ENCODE peak calls at places on chromosomes 7 and 10, in five cellular contexts. One of them, this sample, is unnamed.

GRCh38 chr10:76558586-76558985 is 1079.0 kb downstream of the KCNMA1 start:
- DNase-seq in GM12878: no peak
- DNase-seq in HepG2: peak; percentile 45
- DNase-seq in H1: no peak
- DNase-seq in NT2/D1: no peak
- DNase-seq in this sample: no peak

GRCh38 chr10:50550291-50550839 is 73.4 kb downstream of the SGMS1 start:
- DNase-seq in HepG2: no peak
- DNase-seq in NT2/D1: peak; percentile 15
- DNase-seq in H1: no peak
- DNase-seq in GM12878: no peak
- DNase-seq in this sample: no peak

GRCh38 chr7:122686360-122686878 is 12.5 kb downstream of the RNF133 start:
- DNase-seq in GM12878: no peak
- DNase-seq in H1: no peak
- DNase-seq in HepG2: no peak
- DNase-seq in NT2/D1: peak; percentile 22
- DNase-seq in this sample: no peak

GRCh38 chr7:74355091-74355490 is 65.9 kb downstream of the CLIP2 start:
- DNase-seq in HepG2: peak; percentile 20
- DNase-seq in NT2/D1: no peak
- DNase-seq in GM12878: no peak
- DNase-seq in H1: no peak
- DNase-seq in this sample: no peak

GRCh38 chr10:46555366-46555712 is 1.1 kb downstream of the GPRIN2 start:
- DNase-seq in GM12878: no peak
- DNase-seq in NT2/D1: no peak
- DNase-seq in HepG2: no peak
- DNase-seq in H1: no peak
- DNase-seq in this sample: no peak

GRCh38 chr7:130921391-130922180 is 187.6 kb upstream of the KLF14 start:
- DNase-seq in GM12878: no peak
- DNase-seq in H1: no peak
- DNase-seq in HepG2: no peak
- DNase-seq in NT2/D1: no peak
- DNase-seq in this sample: no peak

GRCh38 chr10:100019824-100020160 is 10.0 kb upstream of the DNMBP start:
- DNase-seq in H1: no peak
- DNase-seq in NT2/D1: no peak
- DNase-seq in HepG2: peak; percentile 40
- DNase-seq in GM12878: no peak
- DNase-seq in this sample: peak; percentile 43

GRCh38 chr10:78335691-78336401 is 302.2 kb downstream of the RPS24 start:
- DNase-seq in HepG2: no peak
- DNase-seq in NT2/D1: no peak
- DNase-seq in H1: no peak
- DNase-seq in GM12878: no peak
- DNase-seq in this sample: no peak

GRCh38 chr10:101046332-101047238 is 15.2 kb upstream of the KAZALD1 start:
- DNase-seq in H1: no peak
- DNase-seq in NT2/D1: no peak
- DNase-seq in HepG2: no peak
- DNase-seq in GM12878: no peak
- DNase-seq in this sample: no peak

GRCh38 chr7:147415991-147416390 is 1174.6 kb upstream of the C7orf33 start:
- DNase-seq in HepG2: no peak
- DNase-seq in H1: no peak
- DNase-seq in NT2/D1: no peak
- DNase-seq in GM12878: no peak
- DNase-seq in this sample: no peak

GRCh38 chr7:131607291-131608111 is 51.1 kb upstream of the PODXL start:
- DNase-seq in H1: no peak
- DNase-seq in HepG2: no peak
- DNase-seq in NT2/D1: no peak
- DNase-seq in GM12878: no peak
- DNase-seq in this sample: no peak

GRCh38 chr7:19203686-19204085 is 58.5 kb upstream of the FERD3L start:
- DNase-seq in GM12878: no peak
- DNase-seq in NT2/D1: no peak
- DNase-seq in H1: no peak
- DNase-seq in HepG2: no peak
- DNase-seq in this sample: no peak

GRCh38 chr7:151428393-151429231 is 11.3 kb downstream of the CRYGN start:
- DNase-seq in H1: no peak
- DNase-seq in HepG2: peak; percentile 27
- DNase-seq in GM12878: no peak
- DNase-seq in NT2/D1: no peak
- DNase-seq in this sample: no peak

GRCh38 chr10:130026670-130027456 is 62.8 kb upstream of the EBF3 start:
- DNase-seq in GM12878: no peak
- DNase-seq in NT2/D1: no peak
- DNase-seq in H1: no peak
- DNase-seq in HepG2: no peak
- DNase-seq in this sample: no peak

GRCh38 chr7:6315786-6316185 is 43.4 kb upstream of the CYTH3 start:
- DNase-seq in NT2/D1: no peak
- DNase-seq in H1: no peak
- DNase-seq in GM12878: no peak
- DNase-seq in HepG2: no peak
- DNase-seq in this sample: no peak

GRCh38 chr7:101902680-101903504 is 85.5 kb downstream of the CUX1 start:
- DNase-seq in GM12878: no peak
- DNase-seq in H1: no peak
- DNase-seq in HepG2: no peak
- DNase-seq in NT2/D1: no peak
- DNase-seq in this sample: no peak

GRCh38 chr7:135925205-135925604 is 52.0 kb downstream of the MTPN start:
- DNase-seq in H1: no peak
- DNase-seq in NT2/D1: no peak
- DNase-seq in HepG2: no peak
- DNase-seq in GM12878: no peak
- DNase-seq in this sample: no peak

GRCh38 chr7:153100691-153101237 is 341.2 kb downstream of the ACTR3B start:
- DNase-seq in NT2/D1: no peak
- DNase-seq in GM12878: no peak
- DNase-seq in HepG2: no peak
- DNase-seq in H1: no peak
- DNase-seq in this sample: no peak

GRCh38 chr10:60654813-60655464 is 123.3 kb upstream of the CDK1 start:
- DNase-seq in GM12878: no peak
- DNase-seq in NT2/D1: no peak
- DNase-seq in H1: no peak
- DNase-seq in HepG2: no peak
- DNase-seq in this sample: no peak

GRCh38 chr7:5356751-5357119 is 66.9 kb downstream of the TNRC18 start:
- DNase-seq in GM12878: no peak
- DNase-seq in HepG2: no peak
- DNase-seq in NT2/D1: no peak
- DNase-seq in H1: no peak
- DNase-seq in this sample: no peak

GRCh38 chr10:87038286-87038717 is 18.2 kb downstream of the FAM25A start:
- DNase-seq in GM12878: no peak
- DNase-seq in NT2/D1: no peak
- DNase-seq in HepG2: no peak
- DNase-seq in H1: no peak
- DNase-seq in this sample: no peak

GRCh38 chr10:88672041-88672440 is 7.8 kb downstream of the LIPF start:
- DNase-seq in H1: no peak
- DNase-seq in NT2/D1: no peak
- DNase-seq in HepG2: no peak
- DNase-seq in GM12878: no peak
- DNase-seq in this sample: no peak

GRCh38 chr7:1131471-1132265 is 28.3 kb downstream of the ZFAND2A start:
- DNase-seq in GM12878: no peak
- DNase-seq in H1: no peak
- DNase-seq in NT2/D1: no peak
- DNase-seq in HepG2: no peak
- DNase-seq in this sample: no peak

GRCh38 chr10:89494615-89495014 is 40.8 kb downstream of the SLC16A12 start:
- DNase-seq in HepG2: no peak
- DNase-seq in NT2/D1: no peak
- DNase-seq in GM12878: no peak
- DNase-seq in H1: no peak
- DNase-seq in this sample: no peak

GRCh38 chr10:123494409-123494808 is 171.7 kb upstream of the GPR26 start:
- DNase-seq in GM12878: no peak
- DNase-seq in H1: no peak
- DNase-seq in HepG2: no peak
- DNase-seq in NT2/D1: no peak
- DNase-seq in this sample: no peak

GRCh38 chr10:68628576-68629127 is 68.5 kb downstream of the TET1 start:
- DNase-seq in HepG2: no peak
- DNase-seq in H1: no peak
- DNase-seq in NT2/D1: no peak
- DNase-seq in GM12878: no peak
- DNase-seq in this sample: no peak

GRCh38 chr10:116815641-116816415 is 33.5 kb upstream of the ENO4 start:
- DNase-seq in NT2/D1: no peak
- DNase-seq in HepG2: no peak
- DNase-seq in GM12878: no peak
- DNase-seq in H1: no peak
- DNase-seq in this sample: no peak

GRCh38 chr7:29622335-29623265 is 59.0 kb downstream of the PRR15 start:
- DNase-seq in H1: no peak
- DNase-seq in GM12878: no peak
- DNase-seq in NT2/D1: no peak
- DNase-seq in HepG2: no peak
- DNase-seq in this sample: no peak

GRCh38 chr7:99997545-99998137 is 17.8 kb upstream of the ZKSCAN1 start:
- DNase-seq in NT2/D1: peak; percentile 33
- DNase-seq in GM12878: no peak
- DNase-seq in HepG2: peak; percentile 87
- DNase-seq in H1: no peak
- DNase-seq in this sample: no peak

GRCh38 chr10:79229830-79230562 is 117.3 kb upstream of the PPIF start:
- DNase-seq in H1: no peak
- DNase-seq in GM12878: no peak
- DNase-seq in HepG2: no peak
- DNase-seq in NT2/D1: no peak
- DNase-seq in this sample: no peak

GRCh38 chr7:137879357-137880158 is 32.8 kb upstream of the DGKI start:
- DNase-seq in NT2/D1: peak; percentile 79
- DNase-seq in GM12878: no peak
- DNase-seq in HepG2: no peak
- DNase-seq in H1: peak; percentile 71
- DNase-seq in this sample: no peak

GRCh38 chr7:131068604-131069021 is 259.1 kb upstream of the MKLN1 start:
- DNase-seq in H1: no peak
- DNase-seq in HepG2: no peak
- DNase-seq in GM12878: no peak
- DNase-seq in NT2/D1: no peak
- DNase-seq in this sample: no peak

GRCh38 chr10:59240581-59241183 is 64.2 kb downstream of the PHYHIPL start:
- DNase-seq in HepG2: peak; percentile 25
- DNase-seq in GM12878: no peak
- DNase-seq in NT2/D1: peak; percentile 16
- DNase-seq in H1: no peak
- DNase-seq in this sample: peak; percentile 21

GRCh38 chr7:2698581-2699288 is 10.7 kb downstream of the AMZ1 start:
- DNase-seq in NT2/D1: no peak
- DNase-seq in HepG2: no peak
- DNase-seq in H1: no peak
- DNase-seq in GM12878: peak; percentile 93
- DNase-seq in this sample: no peak

GRCh38 chr10:121457729-121458128 is 140.5 kb downstream of the FGFR2 start:
- DNase-seq in HepG2: no peak
- DNase-seq in H1: no peak
- DNase-seq in NT2/D1: no peak
- DNase-seq in GM12878: no peak
- DNase-seq in this sample: no peak
- TF ChIP-seq SUZ12 in HepG2: no peak
- TF ChIP-seq SUZ12 in H1: no peak
- TF ChIP-seq SUZ12 in NT2/D1: no peak
- TF ChIP-seq SUZ12 in GM12878: no peak
- TF ChIP-seq SUZ12 in this sample: no peak

DNA sequence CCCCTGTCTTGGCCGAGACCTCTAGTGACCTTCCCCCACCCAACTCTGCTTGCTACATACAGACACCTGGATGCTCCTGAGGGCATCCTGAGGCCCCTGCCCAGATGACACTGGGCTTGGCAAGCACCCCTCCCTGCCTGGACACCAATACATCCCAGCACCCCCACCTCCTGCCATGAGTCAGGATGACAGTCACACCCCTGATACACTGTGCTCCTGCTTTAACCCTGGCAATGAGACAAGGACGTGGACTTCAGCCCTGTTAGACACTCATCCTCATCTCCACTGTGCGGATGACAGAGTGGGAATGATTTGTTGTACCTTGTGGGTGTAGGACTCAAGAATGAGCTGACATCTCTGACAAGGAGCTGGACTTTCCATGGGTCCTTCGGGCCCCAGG is 186.3 kb upstream of the ADCY1 start:
- DNase-seq in GM12878: no peak
- DNase-seq in HepG2: no peak
- DNase-seq in NT2/D1: no peak
- DNase-seq in H1: no peak
- DNase-seq in this sample: no peak
- TF ChIP-seq SUZ12 in GM12878: no peak
- TF ChIP-seq SUZ12 in HepG2: no peak
- TF ChIP-seq SUZ12 in NT2/D1: no peak
- TF ChIP-seq SUZ12 in H1: no peak
- TF ChIP-seq SUZ12 in this sample: no peak

DNA sequence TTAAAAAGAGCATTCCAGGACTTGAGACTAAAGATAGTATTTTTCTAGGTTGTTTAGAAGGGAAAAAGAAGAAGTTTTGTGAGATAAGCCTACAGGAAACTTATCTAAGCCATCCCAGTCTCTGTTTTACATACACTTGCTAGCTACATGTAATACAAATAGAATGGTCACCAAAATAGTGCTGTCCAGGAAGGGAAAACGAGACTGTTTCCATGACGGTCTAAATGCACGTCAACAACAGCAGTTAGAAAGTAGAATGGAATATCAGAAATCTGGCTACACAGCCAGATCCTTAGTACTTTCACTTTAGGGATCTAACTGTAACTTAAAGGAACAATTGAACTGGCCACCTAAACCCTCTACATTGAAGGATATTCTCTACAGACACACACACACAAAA is 117.6 kb downstream of the TSPAN12 start:
- DNase-seq in GM12878: no peak
- DNase-seq in HepG2: no peak
- DNase-seq in NT2/D1: no peak
- DNase-seq in H1: no peak
- DNase-seq in this sample: no peak
- TF ChIP-seq SUZ12 in GM12878: no peak
- TF ChIP-seq SUZ12 in HepG2: no peak
- TF ChIP-seq SUZ12 in NT2/D1: no peak
- TF ChIP-seq SUZ12 in H1: no peak
- TF ChIP-seq SUZ12 in this sample: no peak

DNA sequence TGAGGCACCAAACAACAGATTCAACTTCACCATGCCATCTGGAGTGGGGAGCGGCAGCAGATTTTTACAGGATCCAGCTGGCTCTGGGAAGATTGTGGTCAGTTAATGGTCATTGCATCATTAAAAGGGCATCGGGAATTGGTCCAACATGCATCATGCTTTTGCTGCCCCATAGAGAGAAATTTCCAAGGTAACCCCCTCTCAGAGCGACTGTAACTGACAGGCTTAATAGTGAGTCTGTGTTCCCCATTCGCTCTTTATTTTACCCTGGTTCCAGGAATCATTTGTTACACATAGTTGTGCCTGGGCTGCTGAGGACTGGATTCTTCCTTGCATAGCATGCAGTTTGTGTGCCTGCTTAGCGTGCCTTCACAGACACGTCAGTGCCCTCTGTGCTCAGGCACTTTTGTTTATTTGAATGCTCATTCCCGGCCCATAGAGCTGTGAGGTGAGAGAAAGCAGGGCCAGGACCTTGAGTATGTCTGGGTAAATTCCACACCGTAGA is 49.9 kb downstream of the CDHR3 start:
- DNase-seq in H1: no peak
- DNase-seq in NT2/D1: no peak
- DNase-seq in GM12878: no peak
- DNase-seq in HepG2: no peak
- DNase-seq in this sample: no peak
- TF ChIP-seq SUZ12 in H1: no peak
- TF ChIP-seq SUZ12 in NT2/D1: no peak
- TF ChIP-seq SUZ12 in GM12878: no peak
- TF ChIP-seq SUZ12 in HepG2: no peak
- TF ChIP-seq SUZ12 in this sample: no peak

This sample was measured in HEK293T.